ENCODE peak calls at places on chromosomes 4 and X, in five cellular contexts. Q is trophoblast cell, W is heart right ventricle, R is OCI-LY7, F is lower leg skin. V is an unnamed sample.
A peak's percentile ranks its signal among the peaks of the same experiment; 100 is the strongest.

GRCh38 chr4:112142152-112142551 is 3.1 kb upstream of the FAM241A start:
- DNase-seq in Q (no peak), W (no peak), R (no peak), F (no peak), V (no peak)

GRCh38 chrX:7582191-7582590 is 260.8 kb upstream of the VCX start:
- DNase-seq in Q (no peak), W (no peak), R (no peak), F (no peak), V (no peak)

GRCh38 chr4:8026455-8026854 is 86.8 kb upstream of the AFAP1 start:
- DNase-seq in Q (no peak), W (no peak), R (no peak), F (no peak), V (no peak)

GRCh38 chrX:46840946-46841740 is 4.3 kb downstream of the RP2 start:
- DNase-seq in Q (no peak), W (no peak), R (peak; percentile 41), F (no peak), V (no peak)

GRCh38 chr4:13656569-13656988 is 29.1 kb upstream of the BOD1L1 start:
- DNase-seq in Q (peak; percentile 68), W (peak; percentile 39), R (peak; percentile 49), F (peak; percentile 22), V (peak; percentile 15)

GRCh38 chr4:84530871-84531270 is 31.8 kb upstream of the NKX6-1 start:
- DNase-seq in Q (peak; percentile 20), W (no peak), R (no peak), F (no peak), V (no peak)

GRCh38 chr4:6354626-6355025 is 85.0 kb downstream of the WFS1 start:
- DNase-seq in Q (no peak), W (no peak), R (no peak), F (no peak), V (no peak)

GRCh38 chrX:40625294-40625693 is 2.1 kb downstream of the MPC1L start:
- DNase-seq in Q (no peak), W (no peak), R (no peak), F (no peak), V (no peak)

GRCh38 chr4:142850478-142850877 is 4.4 kb upstream of the INPP4B start:
- DNase-seq in Q (no peak), W (no peak), R (no peak), F (no peak), V (no peak)
- H3K4me3 ChIP-seq in Q (no peak overlapping the region), W (no peak overlapping the region), R (no peak overlapping the region), F (no peak overlapping the region), V (no peak overlapping the region)

GRCh38 chr4:25632135-25632534 is 23.5 kb upstream of the SLC34A2 start:
- DNase-seq in Q (no peak), W (no peak), R (no peak), F (no peak), V (no peak)
- H3K4me3 ChIP-seq in Q (no peak overlapping the region), W (no peak overlapping the region), R (no peak overlapping the region), F (no peak overlapping the region), V (no peak overlapping the region)

GRCh38 chr4:138090145-138090917 is 151.8 kb downstream of the SLC7A11 start:
- DNase-seq in Q (peak; percentile 93), W (peak; percentile 14), R (peak; percentile 66), F (peak; percentile 53), V (peak; percentile 24)
- H3K4me3 ChIP-seq in Q (no peak overlapping the region), W (no peak overlapping the region), R (no peak overlapping the region), F (no peak overlapping the region), V (no peak overlapping the region)

GRCh38 chr4:3484057-3484973 is 21.2 kb downstream of the DOK7 start:
- DNase-seq in Q (peak; percentile 54), W (peak; percentile 77), R (no peak), F (no peak), V (no peak)
- H3K4me3 ChIP-seq in Q (no peak overlapping the region), W (peak overlapping the region; percentile 7), R (no peak overlapping the region), F (no peak overlapping the region), V (no peak overlapping the region)

DNA sequence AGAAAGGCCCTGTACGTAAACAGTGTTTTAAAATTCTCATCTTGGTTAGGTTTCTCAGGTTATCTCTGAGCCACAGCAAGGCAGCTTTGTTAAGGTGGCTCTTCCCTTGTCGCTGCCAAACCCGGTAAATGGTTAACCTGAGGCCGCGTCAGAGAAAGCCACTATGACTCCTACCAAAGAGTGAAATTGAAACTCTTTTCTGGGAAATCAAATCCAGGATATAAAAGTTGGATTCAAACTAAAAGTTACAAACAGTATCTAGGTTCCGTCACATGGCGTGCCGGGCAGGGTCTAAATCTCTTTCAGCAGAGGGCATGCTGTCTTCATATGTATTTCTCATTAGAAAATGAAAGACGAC is 433 bp downstream of the MMAA start:
- DNase-seq in Q (peak; percentile 47), W (peak; percentile 21), R (no peak), F (peak; percentile 26), V (no peak)
- H3K4me3 ChIP-seq in Q (peak overlapping the region; percentile 90), W (peak overlapping the region; percentile 92), R (peak overlapping the region; percentile 97), F (peak overlapping the region; percentile 36), V (peak overlapping the region; percentile 88)

DNA sequence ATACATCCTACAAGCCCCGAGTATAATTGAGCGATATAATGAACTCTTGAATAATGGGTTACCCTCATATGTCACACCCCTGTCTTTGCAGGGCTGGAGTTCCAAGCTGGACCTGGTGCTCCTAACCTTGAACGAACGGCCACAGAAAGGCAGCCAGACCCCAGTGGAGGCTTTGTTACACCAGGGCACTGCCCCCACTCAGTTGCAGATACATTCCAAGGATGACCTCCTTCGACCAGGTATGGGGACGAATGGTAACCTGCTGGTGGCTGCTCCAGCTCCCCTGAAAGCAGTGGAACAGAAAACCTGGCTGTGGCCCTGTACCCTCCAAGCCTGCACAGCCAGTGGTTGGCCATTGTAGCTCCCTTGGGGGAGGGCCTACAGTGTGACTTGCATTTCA is 56.6 kb upstream of the CCDC149 start:
- DNase-seq in Q (no peak), W (no peak), R (no peak), F (no peak), V (no peak)
- H3K4me3 ChIP-seq in Q (peak overlapping the region; percentile 28), W (no peak overlapping the region), R (no peak overlapping the region), F (no peak overlapping the region), V (no peak overlapping the region)

GRCh38 chr4:78222575-78223186 is 165.6 kb downstream of the FRAS1 start:
- DNase-seq in Q (no peak), W (no peak), R (no peak), F (no peak), V (peak; percentile 76)
- H3K4me3 ChIP-seq in Q (no peak overlapping the region), W (no peak overlapping the region), R (no peak overlapping the region), F (no peak overlapping the region), V (no peak overlapping the region)

DNA sequence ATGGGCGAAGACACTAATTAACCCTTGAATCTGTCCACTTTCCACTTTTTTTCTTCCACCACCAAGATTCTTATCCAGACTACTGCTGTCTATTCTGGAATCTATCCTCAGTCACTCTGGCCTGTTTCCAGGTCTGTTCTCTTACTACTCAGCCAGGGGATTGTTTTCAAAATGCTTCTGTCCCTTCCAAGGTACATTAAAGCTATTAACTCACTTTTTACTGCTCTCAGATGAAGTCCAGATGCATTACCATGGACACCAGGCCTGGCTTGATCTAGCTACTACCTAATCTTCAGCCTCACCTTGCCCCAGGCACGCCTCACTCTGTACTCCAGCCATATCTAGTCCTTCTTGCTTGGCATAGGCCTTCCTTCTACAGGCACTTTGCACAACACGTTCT is 66.4 kb downstream of the GALNT7 start:
- DNase-seq in Q (no peak), W (no peak), R (no peak), F (no peak), V (no peak)
- H3K4me3 ChIP-seq in Q (no peak overlapping the region), W (no peak overlapping the region), R (no peak overlapping the region), F (no peak overlapping the region), V (no peak overlapping the region)

GRCh38 chr4:36325916-36326315 is 44.5 kb downstream of the DTHD1 start:
- DNase-seq in Q (no peak), W (no peak), R (no peak), F (no peak), V (no peak)
- H3K4me3 ChIP-seq in Q (no peak overlapping the region), W (no peak overlapping the region), R (no peak overlapping the region), F (no peak overlapping the region), V (no peak overlapping the region)